ENCODE peak calls at places on chromosome 18, in five cellular contexts. N is activated T-helper 1 cell treated with Interleukin-2 at 50 U/mL for 16 hours; L is stimulated activated naive CD8-positive, alpha-beta T cell treated with anti-CD3 and anti-CD28 coated beads, Interleukin-15, Interleukin-2, amounts not matched to agents 100 U/mL and 50 U/mL, for 24 hours; O is ureter; A is NCI-H510A treated with DMSO at 0.1 percent for 48 hours. X is an unnamed sample.

GRCh38 chr18:44039826-44040225 is 640.9 kb upstream of the SETBP1 start:
- DNase-seq in N (no peak), L (no peak), O (no peak), A (no peak), X (no peak)

GRCh38 chr18:39555511-39555910 is 1989.9 kb upstream of the CELF4 start:
- DNase-seq in N (no peak), L (no peak), O (no peak), A (no peak), X (no peak)

GRCh38 chr18:332007-332406 is 64.2 kb upstream of the THOC1 start:
- DNase-seq in N (no peak), L (no peak), O (no peak), A (no peak), X (no peak)

GRCh38 chr18:55301196-55301540 is 286.8 kb downstream of the TCF4 start:
- DNase-seq in N (no peak), L (no peak), O (no peak), A (no peak), X (no peak)

GRCh38 chr18:64208531-64208930 is 59.6 kb upstream of the LINC00305 start:
- DNase-seq in N (no peak), L (no peak), O (no peak), A (peak), X (no peak)

GRCh38 chr18:76914796-76915195 is 92.4 kb downstream of the ZNF236 start:
- DNase-seq in N (no peak), L (no peak), O (no peak), A (no peak), X (no peak)

GRCh38 chr18:24491882-24492281 is 31.4 kb downstream of the HRH4 start:
- DNase-seq in N (no peak), L (peak), O (no peak), A (peak), X (no peak)

GRCh38 chr18:49763590-49763989 is 49.7 kb downstream of the ACAA2 start:
- DNase-seq in N (no peak), L (no peak), O (no peak), A (no peak), X (no peak)

GRCh38 chr18:46815661-46816060 is 58.8 kb upstream of the ST8SIA5 start:
- DNase-seq in N (no peak), L (no peak), O (no peak), A (no peak), X (no peak)

GRCh38 chr18:55317832-55318231 is 270.2 kb downstream of the TCF4 start:
- DNase-seq in N (no peak), L (no peak), O (no peak), A (no peak), X (no peak)

GRCh38 chr18:62603979-62604378 is 81.2 kb downstream of the ZCCHC2 start:
- DNase-seq in N (no peak), L (no peak), O (no peak), A (no peak), X (no peak)

X was measured in effector CD8-positive, alpha-beta T cell.